ENCODE peak calls at places on chromosomes 11 and 22, in six cellular contexts. R is ELR, U is NCI-H345, Q is SK-N-DZ, B is tibial artery, V is AG10803. L is an unnamed sample.

GRCh38 chr11:83257638-83258229 is 28.4 kb downstream of the CCDC90B start:
- DNase-seq in R (peak; percentile 93), U (no peak), Q (no peak), B (peak; percentile 71), V (peak; percentile 76), L (no peak)

GRCh38 chr11:69520186-69520585 is 38.7 kb downstream of the LINC01488 start:
- DNase-seq in R (no peak), U (no peak), Q (no peak), B (no peak), V (peak; percentile 66), L (no peak)

GRCh38 chr11:1844221-1845094 is 5.7 kb downstream of the TNNI2 start:
- DNase-seq in R (no peak), U (no peak), Q (no peak), B (no peak), V (no peak), L (no peak)

GRCh38 chr11:68142028-68142412 is 20.8 kb upstream of the CHKA start:
- DNase-seq in R (no peak), U (no peak), Q (no peak), B (no peak), V (no peak), L (no peak)

GRCh38 chr11:3030289-3031070 is 26.7 kb downstream of the CARS1 start:
- DNase-seq in R (no peak), U (no peak), Q (no peak), B (no peak), V (no peak), L (no peak)

GRCh38 chr11:133999355-133999754 is 42.6 kb upstream of the IGSF9B start:
- DNase-seq in R (no peak), U (no peak), Q (peak; percentile 81), B (no peak), V (no peak), L (no peak)

GRCh38 chr11:32312865-32313403 is 122.4 kb downstream of the WT1 start:
- DNase-seq in R (peak; percentile 91), U (peak; percentile 1), Q (peak; percentile 25), B (no peak), V (peak; percentile 74), L (no peak)

GRCh38 chr11:113477321-113477720 is 2.1 kb upstream of the DRD2 start:
- DNase-seq in R (no peak), U (peak; percentile 75), Q (peak; percentile 28), B (no peak), V (no peak), L (peak; percentile 84)

GRCh38 chr11:12478743-12479142 is 101.4 kb downstream of the PARVA start:
- DNase-seq in R (no peak), U (no peak), Q (no peak), B (no peak), V (peak; percentile 72), L (no peak)

GRCh38 chr11:95230054-95231034 is 658 bp downstream of the SESN3 start:
- DNase-seq in R (peak; percentile 3), U (peak; percentile 50), Q (peak; percentile 63), B (peak; percentile 67), V (no peak), L (peak; percentile 53)

GRCh38 chr11:45538939-45539338 is 126.5 kb downstream of the CHST1 start:
- DNase-seq in R (peak; percentile 4), U (no peak), Q (no peak), B (no peak), V (no peak), L (no peak)

GRCh38 chr11:132318421-132319157 is 948.2 kb downstream of the NTM start:
- DNase-seq in R (peak; percentile 88), U (no peak), Q (no peak), B (no peak), V (peak; percentile 61), L (no peak)

GRCh38 chr11:4664791-4665190 is 21.0 kb downstream of the OR51E1 start:
- DNase-seq in R (no peak), U (no peak), Q (no peak), B (no peak), V (no peak), L (no peak)

GRCh38 chr22:22934543-22935055 is 47.0 kb downstream of the IGLL5 start:
- DNase-seq in R (no peak), U (no peak), Q (no peak), B (no peak), V (no peak), L (no peak)

GRCh38 chr11:67581469-67581868 is 2.1 kb upstream of the GSTP1 start:
- DNase-seq in R (no peak), U (peak; percentile 56), Q (no peak), B (no peak), V (no peak), L (peak; percentile 90)

GRCh38 chr22:37804502-37804885 is 3.2 kb upstream of the GCAT start:
- DNase-seq in R (no peak), U (no peak), Q (no peak), B (no peak), V (no peak), L (no peak)

GRCh38 chr11:14519692-14520085 is 497 bp downstream of the PSMA1 start:
- DNase-seq in R (peak; percentile 73), U (no peak), Q (no peak), B (no peak), V (no peak), L (peak; percentile 46)

GRCh38 chr11:64372802-64373597 is 14.0 kb downstream of the RPS6KA4 start:
- DNase-seq in R (no peak), U (peak; percentile 20), Q (peak; percentile 95), B (peak; percentile 72), V (peak; percentile 48), L (peak; percentile 94)